ENCODE peak calls at places on chromosomes 16 and 17, in four cellular contexts. S, Y, C and F are unnamed samples.

GRCh38 chr17:804541-805435 is 22.6 kb downstream of the MRM3 start:
- DNase-seq in S (no peak), Y (no peak), C (no peak), F (no peak)

GRCh38 chr16:86044241-86044671 is 145.3 kb downstream of the IRF8 start:
- DNase-seq in S (no peak), Y (peak; percentile 38), C (no peak), F (no peak)

GRCh38 chr16:64910351-64910750 is 211.5 kb downstream of the CDH11 start:
- DNase-seq in S (peak; percentile 57), Y (no peak), C (no peak), F (peak; percentile 39)

GRCh38 chr16:87344165-87344930 is 27.2 kb upstream of the C16orf95 start:
- DNase-seq in S (no peak), Y (no peak), C (no peak), F (no peak)

GRCh38 chr17:13777003-13777402 is 175.3 kb upstream of the HS3ST3A1 start:
- DNase-seq in S (no peak), Y (no peak), C (no peak), F (no peak)

GRCh38 chr17:1485748-1486376 is 6.6 kb downstream of the MYO1C start:
- DNase-seq in S (peak; percentile 80), Y (peak; percentile 40), C (peak; percentile 83), F (no peak)

GRCh38 chr17:18986541-18987229 is 17.9 kb downstream of the FAM83G start:
- DNase-seq in S (no peak), Y (no peak), C (no peak), F (no peak)

GRCh38 chr17:72572604-72573491 is 452.0 kb downstream of the SOX9 start:
- DNase-seq in S (no peak), Y (no peak), C (no peak), F (no peak)

GRCh38 chr16:50692999-50693781 is at the start of gene NOD2:
- DNase-seq in S (no peak), Y (peak; percentile 54), C (no peak), F (no peak)

GRCh38 chr16:29820730-29821662 is 734 bp downstream of the MVP start:
- DNase-seq in S (no peak), Y (peak; percentile 73), C (peak; percentile 87), F (no peak)

GRCh38 chr17:27295945-27296344 is 2.0 kb downstream of the WSB1 start:
- DNase-seq in S (no peak), Y (no peak), C (no peak), F (no peak)

GRCh38 chr17:30520882-30521281 is 43.7 kb downstream of the GOSR1 start:
- DNase-seq in S (no peak), Y (no peak), C (no peak), F (no peak)

GRCh38 chr17:63571632-63572310 is 21.5 kb downstream of the DCAF7 start:
- DNase-seq in S (no peak), Y (no peak), C (no peak), F (no peak)

GRCh38 chr17:5044630-5045029 is 9.4 kb upstream of the SLC52A1 start:
- DNase-seq in S (no peak), Y (no peak), C (no peak), F (no peak)

GRCh38 chr17:10295728-10296343 is 77.0 kb downstream of the MYH13 start:
- DNase-seq in S (peak; percentile 37), Y (peak; percentile 67), C (no peak), F (peak; percentile 38)

GRCh38 chr16:28298511-28298878 is 6.2 kb downstream of the SBK1 start:
- DNase-seq in S (no peak), Y (no peak), C (no peak), F (no peak)

GRCh38 chr16:17304124-17304813 is 166.5 kb downstream of the XYLT1 start:
- DNase-seq in S (no peak), Y (peak; percentile 70), C (no peak), F (no peak)

GRCh38 chr16:10314811-10315210 is 71.0 kb upstream of the ATF7IP2 start:
- DNase-seq in S (no peak), Y (peak; percentile 38), C (no peak), F (no peak)

GRCh38 chr16:27241658-27242057 is 26.9 kb downstream of the NSMCE1 start:
- DNase-seq in S (no peak), Y (no peak), C (peak; percentile 19), F (no peak)

GRCh38 chr16:3153077-3153368 is 18.2 kb downstream of the ZNF213 start:
- DNase-seq in S (no peak), Y (no peak), C (peak; percentile 1), F (no peak)

GRCh38 chr17:21199311-21199710 is 14.7 kb downstream of the TMEM11 start:
- DNase-seq in S (no peak), Y (no peak), C (no peak), F (no peak)

GRCh38 chr16:19020689-19021088 is 37.0 kb downstream of the TMC7 start:
- DNase-seq in S (no peak), Y (no peak), C (no peak), F (no peak)

GRCh38 chr17:61874075-61874474 is 10.7 kb upstream of the BRIP1 start:
- DNase-seq in S (no peak), Y (no peak), C (no peak), F (no peak)

GRCh38 chr16:3864562-3864961 is 16.0 kb downstream of the CREBBP start:
- DNase-seq in S (no peak), Y (no peak), C (no peak), F (no peak)

GRCh38 chr16:3101841-3102470 is 2.9 kb upstream of the ZSCAN10 start:
- DNase-seq in S (peak; percentile 43), Y (no peak), C (no peak), F (no peak)

GRCh38 chr17:48555616-48556533 is 11.0 kb upstream of the HOXB2 start:
- DNase-seq in S (no peak), Y (no peak), C (no peak), F (peak; percentile 68)

GRCh38 chr17:36617773-36618172 is 16.4 kb downstream of the MRM1 start:
- DNase-seq in S (no peak), Y (no peak), C (no peak), F (no peak)

GRCh38 chr17:52383493-52384100 is 225.1 kb upstream of the CA10 start:
- DNase-seq in S (no peak), Y (peak; percentile 24), C (no peak), F (no peak)
- TF ChIP-seq CTCF in S (peak; percentile 66), Y (peak; percentile 72), C (peak; percentile 59), F (peak; percentile 33)

GRCh38 chr16:84914273-84914672 is 94.5 kb downstream of the CRISPLD2 start:
- DNase-seq in S (peak; percentile 68), Y (no peak), C (no peak), F (no peak)
- TF ChIP-seq CTCF in S (no peak), Y (no peak), C (no peak), F (no peak)

DNA sequence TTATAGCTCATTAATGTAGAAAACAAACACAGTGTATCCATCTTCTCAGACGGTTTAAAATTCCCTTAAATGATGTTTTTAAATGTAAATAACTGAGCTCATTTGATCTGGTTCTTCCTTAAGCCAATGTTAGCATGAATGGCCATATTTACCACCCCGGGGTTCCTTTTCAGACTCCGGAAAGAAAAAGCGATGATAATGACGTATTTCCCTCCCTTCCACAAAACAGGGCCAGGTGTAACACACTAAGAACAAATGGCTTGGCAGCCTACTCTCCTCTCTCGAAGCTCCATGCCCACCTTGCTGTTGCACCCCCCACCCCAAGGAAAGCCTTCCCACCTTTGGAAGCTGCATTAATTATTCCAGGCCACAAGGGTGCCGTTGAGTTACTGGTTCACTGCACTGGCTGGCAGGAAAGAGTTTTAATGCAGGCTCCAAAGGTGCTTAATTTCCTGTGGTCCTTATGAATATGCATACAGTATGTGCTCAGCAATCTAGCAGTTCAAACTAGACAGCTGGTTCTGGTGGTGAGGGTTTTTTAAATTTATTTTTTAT is 378.9 kb downstream of the WWOX start:
- DNase-seq in S (no peak), Y (no peak), C (no peak), F (no peak)
- TF ChIP-seq CTCF in S (peak; percentile 42), Y (no peak), C (no peak), F (no peak)

GRCh38 chr17:7711356-7711755 is 6.2 kb upstream of the DNAH2 start:
- DNase-seq in S (no peak), Y (no peak), C (no peak), F (no peak)
- TF ChIP-seq CTCF in S (no peak), Y (no peak), C (no peak), F (no peak)

GRCh38 chr16:25106567-25107465 is 4.7 kb upstream of the LCMT1 start:
- DNase-seq in S (peak; percentile 96), Y (peak; percentile 86), C (peak; percentile 98), F (peak; percentile 70)
- TF ChIP-seq CTCF in S (peak; percentile 49), Y (no peak), C (peak; percentile 26), F (no peak)

DNA sequence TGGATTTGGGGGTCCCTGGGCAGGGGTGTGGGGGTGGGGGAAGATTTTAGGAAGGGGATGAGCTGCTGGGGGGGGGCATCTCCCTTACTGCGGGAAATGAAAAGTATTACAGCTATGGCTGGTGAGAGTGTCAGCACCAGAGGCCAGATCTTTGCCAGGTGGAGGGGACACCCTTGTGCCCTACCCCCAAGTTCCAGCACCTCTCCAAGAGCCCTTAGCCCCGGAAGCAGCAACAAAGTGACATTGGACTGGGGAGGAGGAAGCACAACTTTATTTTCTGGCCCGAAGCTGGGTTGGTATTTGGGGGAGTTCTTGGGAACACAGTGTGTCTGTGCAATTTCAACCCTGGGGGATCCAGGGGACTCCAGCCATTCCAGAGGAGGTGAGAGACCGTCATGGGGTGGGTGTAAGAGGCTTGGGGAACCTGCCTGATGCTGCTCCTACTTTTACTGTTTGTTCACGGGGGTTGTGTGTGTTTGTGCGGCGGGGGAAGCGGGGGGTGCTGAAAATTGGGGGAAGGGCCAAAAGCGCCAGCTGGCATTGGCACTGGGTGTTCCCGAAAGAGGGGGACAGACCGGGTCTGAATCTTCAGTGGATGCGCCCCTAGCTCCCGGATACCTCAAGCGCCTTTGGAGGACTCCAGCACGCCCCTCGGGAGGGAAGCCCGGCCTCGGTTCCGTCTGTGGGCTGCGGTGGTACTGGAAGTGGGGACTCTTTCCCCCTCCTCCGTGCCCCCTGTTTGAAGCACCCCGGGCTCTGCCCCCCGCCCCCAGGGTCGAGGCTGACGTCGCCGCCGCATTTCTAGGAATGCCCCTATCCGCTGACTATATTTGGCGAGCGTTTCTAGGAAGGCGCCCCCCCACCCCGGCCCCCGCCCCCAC is 230.3 kb downstream of the MRTFB start:
- DNase-seq in S (no peak), Y (peak; percentile 53), C (no peak), F (no peak)
- TF ChIP-seq CTCF in S (no peak), Y (peak; percentile 21), C (no peak), F (no peak)

GRCh38 chr16:22122239-22122638 is 29.9 kb downstream of the VWA3A start:
- DNase-seq in S (no peak), Y (no peak), C (no peak), F (no peak)

GRCh38 chr16:22123759-22124490 is 31.6 kb downstream of the VWA3A start:
- DNase-seq in S (no peak), Y (no peak), C (no peak), F (no peak)

GRCh38 chr16:22120440-22120839 is 28.1 kb downstream of the VWA3A start:
- DNase-seq in S (no peak), Y (no peak), C (no peak), F (no peak)

GRCh38 chr16:22124583-22125284 is 32.4 kb downstream of the VWA3A start:
- DNase-seq in S (no peak), Y (no peak), C (no peak), F (no peak)

GRCh38 chr16:22123146-22123545 is 30.8 kb downstream of the VWA3A start:
- DNase-seq in S (no peak), Y (no peak), C (no peak), F (no peak)
- TF ChIP-seq CTCF in S (no peak), Y (no peak), C (no peak), F (no peak)